ENCODE peak calls at places on chromosomes 16 and 17, in seven cellular contexts. One of them, this sample, is unnamed.

GRCh38 chr17:21001813-21002221 is 41.0 kb downstream of the USP22 start:
- DNase-seq in central memory CD4-positive, alpha-beta T cell: no peak
- DNase-seq in hepatocyte: no peak
- DNase-seq in activated naive CD8-positive, alpha-beta T cell treated with anti-CD3 and anti-CD28 coated beads, Interleukin-2, amount 50 U/mL, for 16 hours: no peak
- DNase-seq in pons: peak
- DNase-seq in psoas muscle: peak
- DNase-seq in mucosa of gallbladder: no peak
- DNase-seq in this sample: peak

GRCh38 chr17:58338907-58339774 is 10.5 kb upstream of the TSPOAP1 start:
- DNase-seq in central memory CD4-positive, alpha-beta T cell: peak
- DNase-seq in hepatocyte: no peak
- DNase-seq in activated naive CD8-positive, alpha-beta T cell treated with anti-CD3 and anti-CD28 coated beads, Interleukin-2, amount 50 U/mL, for 16 hours: no peak
- DNase-seq in pons: peak
- DNase-seq in psoas muscle: no peak
- DNase-seq in mucosa of gallbladder: no peak
- DNase-seq in this sample: no peak

GRCh38 chr16:71501562-71501961 is 12.4 kb upstream of the ZNF19 start:
- DNase-seq in central memory CD4-positive, alpha-beta T cell: no peak
- DNase-seq in hepatocyte: no peak
- DNase-seq in activated naive CD8-positive, alpha-beta T cell treated with anti-CD3 and anti-CD28 coated beads, Interleukin-2, amount 50 U/mL, for 16 hours: no peak
- DNase-seq in pons: no peak
- DNase-seq in psoas muscle: no peak
- DNase-seq in mucosa of gallbladder: no peak
- DNase-seq in this sample: no peak

GRCh38 chr17:1490643-1491405 is 1.7 kb downstream of the MYO1C start:
- DNase-seq in central memory CD4-positive, alpha-beta T cell: peak
- DNase-seq in hepatocyte: peak
- DNase-seq in activated naive CD8-positive, alpha-beta T cell treated with anti-CD3 and anti-CD28 coated beads, Interleukin-2, amount 50 U/mL, for 16 hours: no peak
- DNase-seq in pons: no peak
- DNase-seq in psoas muscle: peak
- DNase-seq in mucosa of gallbladder: peak
- DNase-seq in this sample: no peak

GRCh38 chr16:50641818-50642187 is 39.3 kb downstream of the SNX20 start:
- DNase-seq in central memory CD4-positive, alpha-beta T cell: no peak
- DNase-seq in hepatocyte: no peak
- DNase-seq in activated naive CD8-positive, alpha-beta T cell treated with anti-CD3 and anti-CD28 coated beads, Interleukin-2, amount 50 U/mL, for 16 hours: no peak
- DNase-seq in pons: no peak
- DNase-seq in psoas muscle: no peak
- DNase-seq in mucosa of gallbladder: no peak
- DNase-seq in this sample: no peak

GRCh38 chr17:81429353-81429774 is 34.1 kb downstream of the BAHCC1 start:
- DNase-seq in central memory CD4-positive, alpha-beta T cell: no peak
- DNase-seq in hepatocyte: peak
- DNase-seq in activated naive CD8-positive, alpha-beta T cell treated with anti-CD3 and anti-CD28 coated beads, Interleukin-2, amount 50 U/mL, for 16 hours: no peak
- DNase-seq in pons: peak
- DNase-seq in psoas muscle: peak
- DNase-seq in mucosa of gallbladder: peak
- DNase-seq in this sample: peak

GRCh38 chr16:53911506-53911905 is 207.6 kb downstream of the FTO start:
- DNase-seq in central memory CD4-positive, alpha-beta T cell: peak
- DNase-seq in hepatocyte: no peak
- DNase-seq in activated naive CD8-positive, alpha-beta T cell treated with anti-CD3 and anti-CD28 coated beads, Interleukin-2, amount 50 U/mL, for 16 hours: no peak
- DNase-seq in pons: no peak
- DNase-seq in psoas muscle: no peak
- DNase-seq in mucosa of gallbladder: no peak
- DNase-seq in this sample: no peak

GRCh38 chr16:57432505-57432904 is 14.7 kb downstream of the CIAPIN1 start:
- DNase-seq in central memory CD4-positive, alpha-beta T cell: no peak
- DNase-seq in hepatocyte: no peak
- DNase-seq in activated naive CD8-positive, alpha-beta T cell treated with anti-CD3 and anti-CD28 coated beads, Interleukin-2, amount 50 U/mL, for 16 hours: no peak
- DNase-seq in pons: no peak
- DNase-seq in psoas muscle: no peak
- DNase-seq in mucosa of gallbladder: peak
- DNase-seq in this sample: no peak

GRCh38 chr16:75096730-75097129 is 19.9 kb downstream of the LDHD start:
- DNase-seq in central memory CD4-positive, alpha-beta T cell: no peak
- DNase-seq in hepatocyte: no peak
- DNase-seq in activated naive CD8-positive, alpha-beta T cell treated with anti-CD3 and anti-CD28 coated beads, Interleukin-2, amount 50 U/mL, for 16 hours: no peak
- DNase-seq in pons: no peak
- DNase-seq in psoas muscle: no peak
- DNase-seq in mucosa of gallbladder: peak
- DNase-seq in this sample: no peak

GRCh38 chr17:77382966-77383612 is 242.3 kb downstream of the SEC14L1 start:
- DNase-seq in central memory CD4-positive, alpha-beta T cell: no peak
- DNase-seq in hepatocyte: no peak
- DNase-seq in activated naive CD8-positive, alpha-beta T cell treated with anti-CD3 and anti-CD28 coated beads, Interleukin-2, amount 50 U/mL, for 16 hours: no peak
- DNase-seq in pons: no peak
- DNase-seq in psoas muscle: no peak
- DNase-seq in mucosa of gallbladder: no peak
- DNase-seq in this sample: no peak

GRCh38 chr16:106623-107324 is 28.7 kb downstream of the MPG start:
- DNase-seq in central memory CD4-positive, alpha-beta T cell: peak
- DNase-seq in hepatocyte: peak
- DNase-seq in activated naive CD8-positive, alpha-beta T cell treated with anti-CD3 and anti-CD28 coated beads, Interleukin-2, amount 50 U/mL, for 16 hours: no peak
- DNase-seq in pons: peak
- DNase-seq in psoas muscle: no peak
- DNase-seq in mucosa of gallbladder: peak
- DNase-seq in this sample: peak

GRCh38 chr17:34220045-34220775 is 34.9 kb upstream of the CCL2 start:
- DNase-seq in central memory CD4-positive, alpha-beta T cell: no peak
- DNase-seq in hepatocyte: no peak
- DNase-seq in activated naive CD8-positive, alpha-beta T cell treated with anti-CD3 and anti-CD28 coated beads, Interleukin-2, amount 50 U/mL, for 16 hours: no peak
- DNase-seq in pons: no peak
- DNase-seq in psoas muscle: no peak
- DNase-seq in mucosa of gallbladder: no peak
- DNase-seq in this sample: no peak

GRCh38 chr17:42623732-42624596 is 14.5 kb downstream of the TUBG1 start:
- DNase-seq in central memory CD4-positive, alpha-beta T cell: no peak
- DNase-seq in hepatocyte: peak
- DNase-seq in activated naive CD8-positive, alpha-beta T cell treated with anti-CD3 and anti-CD28 coated beads, Interleukin-2, amount 50 U/mL, for 16 hours: no peak
- DNase-seq in pons: no peak
- DNase-seq in psoas muscle: peak
- DNase-seq in mucosa of gallbladder: peak
- DNase-seq in this sample: no peak

GRCh38 chr17:28078443-28079229 is 36.2 kb downstream of the NLK start:
- DNase-seq in central memory CD4-positive, alpha-beta T cell: no peak
- DNase-seq in hepatocyte: no peak
- DNase-seq in activated naive CD8-positive, alpha-beta T cell treated with anti-CD3 and anti-CD28 coated beads, Interleukin-2, amount 50 U/mL, for 16 hours: no peak
- DNase-seq in pons: no peak
- DNase-seq in psoas muscle: no peak
- DNase-seq in mucosa of gallbladder: no peak
- DNase-seq in this sample: no peak

GRCh38 chr16:72987480-72987901 is 60.4 kb downstream of the ZFHX3 start:
- DNase-seq in central memory CD4-positive, alpha-beta T cell: no peak
- DNase-seq in hepatocyte: no peak
- DNase-seq in activated naive CD8-positive, alpha-beta T cell treated with anti-CD3 and anti-CD28 coated beads, Interleukin-2, amount 50 U/mL, for 16 hours: no peak
- DNase-seq in pons: no peak
- DNase-seq in psoas muscle: no peak
- DNase-seq in mucosa of gallbladder: no peak
- DNase-seq in this sample: no peak

GRCh38 chr16:88478115-88478514 is 25.0 kb downstream of the ZFPM1 start:
- DNase-seq in central memory CD4-positive, alpha-beta T cell: peak
- DNase-seq in hepatocyte: no peak
- DNase-seq in activated naive CD8-positive, alpha-beta T cell treated with anti-CD3 and anti-CD28 coated beads, Interleukin-2, amount 50 U/mL, for 16 hours: no peak
- DNase-seq in pons: no peak
- DNase-seq in psoas muscle: no peak
- DNase-seq in mucosa of gallbladder: no peak
- DNase-seq in this sample: no peak